ENCODE peak calls at places on chromosomes 2 and 18, in ten cellular contexts. P is lung; D is EL; X is NCI-H2081; G is Karpas-422; U is GM12891; E is neural crest cell; Z is stimulated activated CD4-positive, alpha-beta T cell treated with anti-CD3 and anti-CD28 coated beads, Interleukin-4, amount 100 ng/mL, for 48 hours; Y is substantia nigra; L is CD4-positive, alpha-beta T cell. I is an unnamed sample.

GRCh38 chr2:133599813-133600212 is 31.6 kb upstream of the NCKAP5 start:
- DNase-seq in X (no peak), Y (no peak), Z (no peak), G (no peak), E (no peak), P (no peak), D (no peak), U (no peak), L (no peak), I (peak)

GRCh38 chr2:55585451-55586079 is 31.9 kb downstream of the PPP4R3B start:
- DNase-seq in L (no peak), Z (no peak), G (no peak), Y (no peak), U (no peak), E (no peak), D (peak), P (no peak), X (no peak), I (no peak)

GRCh38 chr2:178761759-178762371 is 45.4 kb downstream of the TTN start:
- DNase-seq in G (peak), D (peak), Y (no peak), U (no peak), L (no peak), E (peak), Z (no peak), P (no peak), X (peak), I (peak)

GRCh38 chr2:47219970-47220369 is 64.9 kb upstream of the STPG4 start:
- DNase-seq in D (no peak), P (no peak), G (no peak), L (no peak), E (no peak), Z (no peak), U (no peak), X (no peak), Y (no peak), I (peak)

GRCh38 chr2:1638281-1638860 is 105.9 kb downstream of the PXDN start:
- DNase-seq in P (no peak), G (no peak), Y (no peak), D (no peak), L (no peak), Z (no peak), X (no peak), U (no peak), E (no peak), I (no peak)

GRCh38 chr2:191933307-191934105 is 86.6 kb upstream of the CAVIN2 start:
- DNase-seq in G (no peak), Y (no peak), Z (peak), U (no peak), X (no peak), L (no peak), D (no peak), P (no peak), E (no peak), I (no peak)

GRCh38 chr2:232634319-232635150 is 1.1 kb downstream of the EFHD1 start:
- DNase-seq in Y (no peak), U (no peak), D (peak), Z (no peak), E (no peak), L (no peak), X (no peak), G (no peak), P (no peak), I (peak)

GRCh38 chr2:128305555-128306080 is 13.1 kb downstream of the HS6ST1 start:
- DNase-seq in Z (no peak), L (no peak), E (no peak), X (peak), Y (no peak), P (no peak), D (no peak), U (peak), G (peak), I (no peak)

GRCh38 chr18:3450358-3451107 is 561 bp downstream of the TGIF1 start:
- DNase-seq in G (peak), E (no peak), P (peak), U (no peak), L (peak), D (peak), X (peak), Y (no peak), Z (peak), I (peak)

GRCh38 chr2:204251977-204252376 is 293.3 kb upstream of the PARD3B start:
- DNase-seq in P (no peak), Y (no peak), L (no peak), G (no peak), E (no peak), U (no peak), X (no peak), Z (no peak), D (no peak), I (no peak)

GRCh38 chr2:105037572-105038382 is at the start of gene MRPS9:
- DNase-seq in U (peak), X (peak), E (peak), G (peak), D (peak), Y (peak), Z (peak), P (peak), L (peak), I (peak)

GRCh38 chr18:77131652-77132368 is 773 bp downstream of the MBP start:
- DNase-seq in Z (no peak), X (peak), P (peak), U (peak), G (peak), L (no peak), E (peak), D (peak), Y (no peak), I (peak)

GRCh38 chr18:21636769-21637168 is 24.7 kb downstream of the SNRPD1 start:
- DNase-seq in E (no peak), X (no peak), Y (no peak), G (no peak), U (no peak), P (no peak), Z (no peak), D (no peak), L (no peak), I (no peak)

GRCh38 chr18:70491734-70492348 is 203.0 kb downstream of the SOCS6 start:
- DNase-seq in U (peak), D (peak), Y (peak), P (peak), E (peak), G (peak), X (peak), Z (peak), L (no peak), I (peak)

GRCh38 chr2:45992021-45992745 is 305.0 kb upstream of the EPAS1 start:
- DNase-seq in Z (no peak), D (peak), U (no peak), G (no peak), E (no peak), P (peak), X (peak), Y (no peak), L (no peak), I (peak)

GRCh38 chr2:55718165-55719008 is 24.7 kb upstream of the PNPT1 start:
- DNase-seq in E (peak), D (peak), U (no peak), X (peak), G (peak), Y (no peak), L (no peak), P (peak), Z (peak), I (peak)

GRCh38 chr2:238380785-238381184 is 45.9 kb upstream of the ASB1 start:
- DNase-seq in Z (no peak), P (no peak), E (no peak), U (no peak), D (peak), X (no peak), L (no peak), Y (no peak), G (no peak), I (no peak)

GRCh38 chr2:72205546-72205863 is 57.8 kb upstream of the CYP26B1 start:
- DNase-seq in E (no peak), G (no peak), Y (no peak), U (no peak), L (no peak), D (no peak), P (no peak), Z (no peak), X (no peak), I (no peak)

GRCh38 chr2:227163998-227164744 is at the start of the genes COL4A3 and COL4A4:
- DNase-seq in Y (no peak), P (peak), E (peak), Z (no peak), D (peak), X (peak), G (no peak), L (no peak), U (peak), I (peak)

GRCh38 chr18:68969027-68969426 is 171.1 kb downstream of the CCDC102B start:
- DNase-seq in Y (no peak), G (no peak), Z (no peak), D (no peak), L (no peak), U (no peak), E (no peak), X (no peak), P (no peak), I (no peak)

GRCh38 chr2:229666811-229667210 is 47.5 kb downstream of the DNER start:
- DNase-seq in U (no peak), Z (no peak), D (no peak), G (no peak), P (no peak), L (no peak), X (no peak), Y (no peak), E (no peak), I (no peak)

GRCh38 chr2:3242747-3243369 is 134.8 kb downstream of the EIPR1 start:
- DNase-seq in E (no peak), Y (no peak), G (no peak), U (no peak), L (peak), P (no peak), D (no peak), X (no peak), Z (no peak), I (no peak)

GRCh38 chr18:70558371-70558770 is 269.5 kb downstream of the SOCS6 start:
- DNase-seq in U (no peak), D (no peak), Y (no peak), L (no peak), E (no peak), G (no peak), P (no peak), Z (no peak), X (no peak), I (no peak)

GRCh38 chr2:152448621-152449020 is 113.6 kb downstream of the FMNL2 start:
- DNase-seq in D (no peak), L (no peak), P (no peak), G (no peak), X (no peak), E (no peak), Y (no peak), Z (no peak), U (no peak), I (no peak)

GRCh38 chr2:231926180-231926741 is at the start of gene NPPC:
- DNase-seq in E (peak), Z (peak), Y (no peak), G (peak), P (no peak), L (no peak), U (peak), D (peak), X (peak), I (peak)

GRCh38 chr2:98737848-98738247 is 6.9 kb upstream of the MGAT4A start:
- DNase-seq in L (no peak), P (no peak), U (no peak), Z (no peak), G (no peak), Y (no peak), D (no peak), E (no peak), X (no peak), I (no peak)

GRCh38 chr2:8255448-8255800 is 426.4 kb upstream of the ID2 start:
- DNase-seq in X (no peak), G (no peak), E (no peak), Y (no peak), Z (no peak), P (no peak), L (no peak), U (no peak), D (peak), I (no peak)

GRCh38 chr18:13645093-13645492 is 81.3 kb downstream of the FAM210A start:
- DNase-seq in Z (no peak), P (no peak), L (no peak), X (no peak), D (no peak), G (no peak), E (no peak), U (no peak), Y (no peak), I (no peak)

GRCh38 chr2:238576674-238577073 is 149.9 kb downstream of the ASB1 start:
- DNase-seq in D (no peak), Y (no peak), U (no peak), P (no peak), Z (no peak), L (no peak), E (no peak), G (no peak), X (no peak), I (no peak)

GRCh38 chr2:102053096-102053495 is 61.3 kb downstream of the IL1R2 start:
- DNase-seq in D (no peak), U (no peak), Z (no peak), E (no peak), Y (no peak), P (no peak), G (no peak), L (no peak), X (no peak), I (no peak)

GRCh38 chr2:160751021-160751420 is 257.4 kb upstream of the RBMS1 start:
- DNase-seq in Z (no peak), X (no peak), U (no peak), E (no peak), Y (no peak), D (peak), G (no peak), L (no peak), P (no peak), I (no peak)

GRCh38 chr2:208648368-208648767 is 241.8 kb downstream of the PTH2R start:
- DNase-seq in P (no peak), Z (no peak), E (no peak), D (no peak), X (no peak), G (no peak), Y (no peak), L (no peak), U (no peak), I (no peak)

GRCh38 chr18:70377317-70377799 is 88.5 kb downstream of the SOCS6 start:
- DNase-seq in E (no peak), U (no peak), D (no peak), Z (no peak), X (no peak), L (no peak), Y (no peak), G (no peak), P (no peak), I (no peak)